ENCODE peak calls at places on chromosomes 16 and 17, in five cellular contexts. X is IMR-90, P is PC-3, Z is cardiac fibroblast, S is GM10248. H is an unnamed sample.

GRCh38 chr17:40023590-40024292 is 8.5 kb downstream of the CSF3 start:
- DNase-seq in X (no peak), P (peak; percentile 82), Z (peak; percentile 18), S (no peak), H (no peak)

GRCh38 chr16:86067516-86067915 is 168.6 kb downstream of the IRF8 start:
- DNase-seq in X (no peak), P (no peak), Z (no peak), S (no peak), H (no peak)

GRCh38 chr17:50361561-50362480 is 11.2 kb downstream of the MRPL27 start:
- DNase-seq in X (peak; percentile 74), P (peak; percentile 79), Z (peak; percentile 79), S (peak; percentile 85), H (peak; percentile 44)

GRCh38 chr17:56593073-56593740 is at the start of gene NOG:
- DNase-seq in X (peak; percentile 54), P (peak; percentile 74), Z (peak; percentile 24), S (peak; percentile 34), H (no peak)

GRCh38 chr17:40106760-40107265 is 6.4 kb upstream of the NR1D1 start:
- DNase-seq in X (no peak), P (no peak), Z (no peak), S (no peak), H (no peak)

GRCh38 chr16:75229172-75230031 is 10.6 kb downstream of the CTRB1 start:
- DNase-seq in X (no peak), P (no peak), Z (no peak), S (no peak), H (no peak)

GRCh38 chr16:23679274-23679985 is 741 bp downstream of the PLK1 start:
- DNase-seq in X (peak; percentile 57), P (peak; percentile 37), Z (peak; percentile 27), S (peak; percentile 52), H (no peak)

GRCh38 chr16:71771571-71771970 is 37.1 kb downstream of the AP1G1 start:
- DNase-seq in X (no peak), P (peak; percentile 55), Z (no peak), S (no peak), H (no peak)

GRCh38 chr16:74939688-74940087 is 45.2 kb downstream of the WDR59 start:
- DNase-seq in X (no peak), P (no peak), Z (no peak), S (no peak), H (no peak)

GRCh38 chr16:27859020-27859419 is 204.5 kb downstream of the GSG1L start:
- DNase-seq in X (no peak), P (no peak), Z (no peak), S (no peak), H (no peak)

GRCh38 chr16:68200120-68200783 is 35.7 kb downstream of the ESRP2 start:
- DNase-seq in X (peak; percentile 71), P (peak; percentile 54), Z (peak; percentile 68), S (peak; percentile 28), H (no peak)

GRCh38 chr16:19316846-19317245 is 31.3 kb downstream of the CLEC19A start:
- DNase-seq in X (no peak), P (no peak), Z (no peak), S (no peak), H (no peak)

GRCh38 chr17:61444831-61445230 is 7.4 kb upstream of the TBX4 start:
- DNase-seq in X (peak; percentile 79), P (peak; percentile 88), Z (no peak), S (no peak), H (no peak)

GRCh38 chr16:84841787-84842300 is 22.1 kb downstream of the CRISPLD2 start:
- DNase-seq in X (no peak), P (peak; percentile 65), Z (no peak), S (no peak), H (no peak)

GRCh38 chr17:55314061-55314783 is 49.5 kb downstream of the HLF start:
- DNase-seq in X (no peak), P (no peak), Z (no peak), S (no peak), H (no peak)

GRCh38 chr17:76812248-76812647 is 56.0 kb upstream of the MGAT5B start:
- DNase-seq in X (no peak), P (no peak), Z (no peak), S (no peak), H (no peak)

GRCh38 chr17:33328129-33328528 is 35.0 kb upstream of the ASIC2 start:
- DNase-seq in X (peak; percentile 4), P (peak; percentile 10), Z (peak; percentile 4), S (no peak), H (no peak)

GRCh38 chr17:72063262-72063661 is 57.6 kb upstream of the SOX9 start:
- DNase-seq in X (no peak), P (peak; percentile 88), Z (no peak), S (no peak), H (no peak)

GRCh38 chr16:4179763-4180260 is 62.1 kb downstream of the SRL start:
- DNase-seq in X (no peak), P (no peak), Z (no peak), S (no peak), H (no peak)

GRCh38 chr17:15397605-15398004 is 56.2 kb upstream of the TEKT3 start:
- DNase-seq in X (no peak), P (no peak), Z (no peak), S (no peak), H (no peak)

GRCh38 chr17:16019347-16019746 is 19.7 kb downstream of the TTC19 start:
- DNase-seq in X (no peak), P (no peak), Z (no peak), S (no peak), H (no peak)

GRCh38 chr16:85718153-85718477 is 29.4 kb upstream of the GINS2 start:
- DNase-seq in X (no peak), P (no peak), Z (no peak), S (no peak), H (no peak)

GRCh38 chr16:11264155-11264832 is 4.8 kb downstream of the TNP2 start:
- DNase-seq in X (no peak), P (no peak), Z (no peak), S (no peak), H (no peak)

GRCh38 chr16:8962393-8963009 is 1.2 kb downstream of the USP7 start:
- DNase-seq in X (no peak), P (peak; percentile 8), Z (no peak), S (peak; percentile 59), H (peak; percentile 51)

DNA sequence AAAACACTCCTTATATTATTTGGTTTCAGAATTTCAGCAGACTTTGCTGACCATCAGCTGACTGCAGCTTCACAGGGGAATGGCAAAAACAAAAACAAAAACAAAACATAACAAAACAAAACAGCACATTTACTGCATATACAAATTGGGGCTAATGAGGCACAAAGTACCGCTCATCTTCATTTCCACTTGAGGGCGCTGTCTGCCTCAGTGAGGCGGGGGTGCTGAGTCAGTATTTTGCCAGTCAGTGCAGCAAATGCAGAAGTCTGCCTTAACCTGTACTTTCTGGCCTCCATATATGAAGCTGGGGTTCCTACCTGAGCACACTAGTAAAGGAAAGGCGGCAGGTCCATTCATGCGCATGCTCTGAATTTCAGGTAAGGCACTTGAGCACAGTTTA is 13.5 kb upstream of the DYNLRB2 start:
- DNase-seq in X (peak; percentile 11), P (peak; percentile 68), Z (peak; percentile 55), S (peak; percentile 52), H (no peak)
- TF ChIP-seq CTCF in X (peak; percentile 55), P (peak; percentile 82), Z (peak; percentile 67), S (peak; percentile 75), H (peak; percentile 9)

DNA sequence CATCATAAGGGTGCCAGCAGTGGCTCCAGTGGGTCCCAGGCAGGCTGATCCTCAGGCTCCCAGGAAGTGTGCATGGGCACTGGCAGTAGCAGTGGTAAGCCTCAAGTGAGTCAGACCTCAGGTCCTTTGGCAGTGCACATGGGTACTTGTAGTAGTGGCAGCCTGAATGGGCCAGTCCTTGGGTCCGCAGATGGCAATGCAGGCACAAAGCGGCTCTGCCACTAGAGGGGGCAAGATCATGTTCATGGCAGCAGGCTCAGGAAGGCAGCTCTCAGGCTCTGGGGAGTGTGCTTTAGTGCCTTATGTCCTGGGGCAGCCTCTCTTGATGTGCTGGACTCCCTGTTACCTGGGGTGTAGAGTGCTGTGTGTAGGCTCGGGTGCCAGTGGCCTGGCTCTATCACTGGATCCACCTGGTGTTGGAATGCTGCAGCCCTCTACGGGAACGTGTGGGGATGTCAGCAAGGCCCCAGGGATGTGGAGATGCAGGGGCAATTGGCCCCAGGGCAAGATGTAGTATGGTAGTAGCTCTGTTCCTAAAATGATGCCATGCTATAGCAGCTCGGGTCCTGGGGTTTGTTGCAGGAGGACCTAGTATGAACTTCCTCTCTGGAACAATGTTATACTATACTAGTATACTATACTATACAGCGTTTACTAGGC is 11.0 kb downstream of the ACSM3 start:
- DNase-seq in X (peak; percentile 53), P (peak; percentile 83), Z (peak; percentile 74), S (peak; percentile 65), H (peak; percentile 17)
- TF ChIP-seq CTCF in X (peak; percentile 63), P (peak; percentile 80), Z (peak; percentile 90), S (peak; percentile 67), H (peak; percentile 42)

DNA sequence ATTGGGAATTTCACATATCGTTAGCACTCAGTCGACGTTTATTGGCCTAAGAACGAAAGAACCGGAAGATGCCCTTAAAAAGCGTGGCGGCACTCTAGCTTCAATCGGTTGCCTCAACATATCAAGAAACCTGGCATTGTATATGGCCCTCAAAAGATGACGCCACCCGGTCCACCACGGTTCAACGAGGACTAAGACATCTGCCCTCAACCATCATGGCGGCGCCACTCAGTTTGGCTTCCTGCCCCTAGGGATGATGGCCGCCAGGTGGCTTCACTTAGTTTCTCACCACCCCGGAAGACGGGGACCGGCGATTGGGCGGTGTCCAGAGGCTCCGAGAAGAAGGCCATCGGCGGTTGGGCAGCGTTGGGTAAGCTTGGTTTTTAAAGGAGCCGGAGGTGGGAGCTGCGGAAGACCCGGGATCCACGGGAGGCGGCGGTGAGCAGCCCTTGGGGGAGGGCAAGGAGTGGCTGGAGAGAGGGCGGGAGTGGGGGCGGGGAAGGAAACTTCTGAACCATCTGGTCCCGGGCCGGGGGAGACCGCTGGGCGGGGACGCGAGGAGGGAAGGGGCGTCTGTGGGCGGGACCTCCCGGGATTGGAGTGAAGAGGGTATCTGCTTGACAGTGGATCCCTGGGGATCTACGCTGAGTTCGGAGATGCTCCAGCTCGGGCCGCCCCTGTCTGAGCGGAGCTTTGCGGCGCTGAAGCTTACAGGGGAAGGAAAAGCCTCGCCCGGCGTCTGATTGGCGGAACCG is at the start of gene PRR14:
- DNase-seq in X (peak; percentile 99), P (peak; percentile 97), Z (peak; percentile 100), S (peak; percentile 93), H (peak; percentile 96)
- TF ChIP-seq CTCF in X (peak; percentile 27), P (no peak), Z (peak; percentile 22), S (no peak), H (no peak)

GRCh38 chr16:88945473-88945872 is 31.5 kb downstream of the CBFA2T3 start:
- DNase-seq in X (no peak), P (no peak), Z (no peak), S (no peak), H (no peak)

GRCh38 chr16:88941051-88941932 is 35.7 kb downstream of the CBFA2T3 start:
- DNase-seq in X (no peak), P (no peak), Z (no peak), S (peak; percentile 78), H (no peak)

GRCh38 chr16:88943131-88943664 is 33.8 kb downstream of the CBFA2T3 start:
- DNase-seq in X (no peak), P (no peak), Z (no peak), S (no peak), H (no peak)

GRCh38 chr16:88941933-88942909 is 34.8 kb downstream of the CBFA2T3 start:
- DNase-seq in X (no peak), P (no peak), Z (peak; percentile 12), S (peak; percentile 89), H (peak; percentile 50)

DNA sequence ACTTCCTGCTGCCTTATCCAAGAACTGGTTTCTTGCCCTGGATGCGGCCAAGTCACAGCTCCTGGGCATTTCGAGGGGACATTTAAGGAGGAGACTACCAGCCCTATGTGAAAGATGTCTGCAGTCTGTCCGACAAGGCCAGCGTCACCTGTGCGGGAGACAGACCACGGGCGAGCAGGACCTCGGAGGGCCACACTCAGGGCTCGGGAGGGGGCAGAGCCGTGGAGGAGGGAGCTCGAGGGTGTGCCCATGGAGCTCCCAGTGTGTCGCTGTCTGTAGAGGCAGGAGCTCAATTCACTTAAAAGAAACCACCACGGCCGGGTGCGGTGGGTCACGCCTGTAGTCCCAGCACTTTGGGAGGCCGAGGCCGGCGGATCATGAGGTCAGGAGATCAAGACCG is 33.3 kb downstream of the CBFA2T3 start:
- DNase-seq in X (no peak), P (no peak), Z (no peak), S (no peak), H (no peak)
- TF ChIP-seq CTCF in X (no peak), P (no peak), Z (no peak), S (no peak), H (no peak)

H was measured in natural killer cell.